ENCODE peak calls at places on chromosome 6, in four cellular contexts. One of them, this sample, is unnamed.

GRCh38 chr6:61977116-61977515 is 308.9 kb downstream of the KHDRBS2 start:
- DNase-seq in fibroblast of pulmonary artery: no peak
- DNase-seq in AG09309: no peak
- DNase-seq in CD8-positive, alpha-beta T cell: no peak
- DNase-seq in this sample: no peak

GRCh38 chr6:97702226-97702625 is 419.2 kb upstream of the MMS22L start:
- DNase-seq in fibroblast of pulmonary artery: no peak
- DNase-seq in AG09309: no peak
- DNase-seq in CD8-positive, alpha-beta T cell: no peak
- DNase-seq in this sample: no peak

GRCh38 chr6:80457044-80457933 is 350.8 kb downstream of the BCKDHB start:
- DNase-seq in fibroblast of pulmonary artery: peak; percentile 97
- DNase-seq in AG09309: peak; percentile 88
- DNase-seq in CD8-positive, alpha-beta T cell: no peak
- DNase-seq in this sample: peak; percentile 96

GRCh38 chr6:33609444-33610034 is 11.6 kb upstream of the ITPR3 start:
- DNase-seq in fibroblast of pulmonary artery: peak; percentile 56
- DNase-seq in AG09309: peak; percentile 57
- DNase-seq in CD8-positive, alpha-beta T cell: no peak
- DNase-seq in this sample: no peak

GRCh38 chr6:93663111-93663510 is 243.8 kb upstream of the EPHA7 start:
- DNase-seq in fibroblast of pulmonary artery: no peak
- DNase-seq in AG09309: no peak
- DNase-seq in CD8-positive, alpha-beta T cell: no peak
- DNase-seq in this sample: no peak

GRCh38 chr6:108592371-108593337 is 31.9 kb downstream of the FOXO3 start:
- DNase-seq in fibroblast of pulmonary artery: peak; percentile 46
- DNase-seq in AG09309: peak; percentile 79
- DNase-seq in CD8-positive, alpha-beta T cell: peak; percentile 42
- DNase-seq in this sample: peak; percentile 70

GRCh38 chr6:152459245-152459644 is 177.9 kb downstream of the SYNE1 start:
- DNase-seq in fibroblast of pulmonary artery: no peak
- DNase-seq in AG09309: no peak
- DNase-seq in CD8-positive, alpha-beta T cell: no peak
- DNase-seq in this sample: no peak

GRCh38 chr6:158999669-159000403 is at the start of gene RSPH3:
- DNase-seq in fibroblast of pulmonary artery: peak; percentile 93
- DNase-seq in AG09309: peak; percentile 55
- DNase-seq in CD8-positive, alpha-beta T cell: peak; percentile 87
- DNase-seq in this sample: peak; percentile 71

GRCh38 chr6:51893356-51893755 is 194.1 kb downstream of the PKHD1 start:
- DNase-seq in fibroblast of pulmonary artery: no peak
- DNase-seq in AG09309: no peak
- DNase-seq in CD8-positive, alpha-beta T cell: no peak
- DNase-seq in this sample: no peak

GRCh38 chr6:162230147-162230752 is 497.3 kb downstream of the PRKN start:
- DNase-seq in fibroblast of pulmonary artery: no peak
- DNase-seq in AG09309: no peak
- DNase-seq in CD8-positive, alpha-beta T cell: no peak
- DNase-seq in this sample: no peak

GRCh38 chr6:5997420-5998093 is 9.2 kb downstream of the NRN1 start:
- DNase-seq in fibroblast of pulmonary artery: no peak
- DNase-seq in AG09309: no peak
- DNase-seq in CD8-positive, alpha-beta T cell: no peak
- DNase-seq in this sample: no peak

GRCh38 chr6:5994234-5994998 is 12.3 kb downstream of the NRN1 start:
- DNase-seq in fibroblast of pulmonary artery: no peak
- DNase-seq in AG09309: no peak
- DNase-seq in CD8-positive, alpha-beta T cell: no peak
- DNase-seq in this sample: no peak

GRCh38 chr6:5996701-5997419 is 9.9 kb downstream of the NRN1 start:
- DNase-seq in fibroblast of pulmonary artery: peak; percentile 25
- DNase-seq in AG09309: no peak
- DNase-seq in CD8-positive, alpha-beta T cell: no peak
- DNase-seq in this sample: no peak

GRCh38 chr6:5994999-5995698 is 11.6 kb downstream of the NRN1 start:
- DNase-seq in fibroblast of pulmonary artery: no peak
- DNase-seq in AG09309: no peak
- DNase-seq in CD8-positive, alpha-beta T cell: no peak
- DNase-seq in this sample: no peak

GRCh38 chr6:5995705-5996686 is 10.7 kb downstream of the NRN1 start:
- DNase-seq in fibroblast of pulmonary artery: peak; percentile 11
- DNase-seq in AG09309: no peak
- DNase-seq in CD8-positive, alpha-beta T cell: no peak
- DNase-seq in this sample: no peak
- H3K4me3 ChIP-seq in fibroblast of pulmonary artery: peak overlapping the region; percentile 65
- H3K4me3 ChIP-seq in AG09309: peak overlapping the region; percentile 70
- H3K4me3 ChIP-seq in CD8-positive, alpha-beta T cell: peak overlapping the region; percentile 52
- H3K4me3 ChIP-seq in this sample: peak overlapping the region; percentile 73

GRCh38 chr6:83711958-83712357 is 3.1 kb upstream of the SNAP91 start:
- DNase-seq in fibroblast of pulmonary artery: no peak
- DNase-seq in AG09309: no peak
- DNase-seq in CD8-positive, alpha-beta T cell: no peak
- DNase-seq in this sample: no peak

GRCh38 chr6:83708970-83709747 is at the start of gene SNAP91:
- DNase-seq in fibroblast of pulmonary artery: peak; percentile 2
- DNase-seq in AG09309: no peak
- DNase-seq in CD8-positive, alpha-beta T cell: no peak
- DNase-seq in this sample: no peak

GRCh38 chr6:83708546-83708969 is 343 bp downstream of the SNAP91 start:
- DNase-seq in fibroblast of pulmonary artery: peak; percentile 4
- DNase-seq in AG09309: no peak
- DNase-seq in CD8-positive, alpha-beta T cell: no peak
- DNase-seq in this sample: no peak

GRCh38 chr6:83709748-83710050 is 798 bp upstream of the SNAP91 start:
- DNase-seq in fibroblast of pulmonary artery: no peak
- DNase-seq in AG09309: no peak
- DNase-seq in CD8-positive, alpha-beta T cell: no peak
- DNase-seq in this sample: no peak

DNA sequence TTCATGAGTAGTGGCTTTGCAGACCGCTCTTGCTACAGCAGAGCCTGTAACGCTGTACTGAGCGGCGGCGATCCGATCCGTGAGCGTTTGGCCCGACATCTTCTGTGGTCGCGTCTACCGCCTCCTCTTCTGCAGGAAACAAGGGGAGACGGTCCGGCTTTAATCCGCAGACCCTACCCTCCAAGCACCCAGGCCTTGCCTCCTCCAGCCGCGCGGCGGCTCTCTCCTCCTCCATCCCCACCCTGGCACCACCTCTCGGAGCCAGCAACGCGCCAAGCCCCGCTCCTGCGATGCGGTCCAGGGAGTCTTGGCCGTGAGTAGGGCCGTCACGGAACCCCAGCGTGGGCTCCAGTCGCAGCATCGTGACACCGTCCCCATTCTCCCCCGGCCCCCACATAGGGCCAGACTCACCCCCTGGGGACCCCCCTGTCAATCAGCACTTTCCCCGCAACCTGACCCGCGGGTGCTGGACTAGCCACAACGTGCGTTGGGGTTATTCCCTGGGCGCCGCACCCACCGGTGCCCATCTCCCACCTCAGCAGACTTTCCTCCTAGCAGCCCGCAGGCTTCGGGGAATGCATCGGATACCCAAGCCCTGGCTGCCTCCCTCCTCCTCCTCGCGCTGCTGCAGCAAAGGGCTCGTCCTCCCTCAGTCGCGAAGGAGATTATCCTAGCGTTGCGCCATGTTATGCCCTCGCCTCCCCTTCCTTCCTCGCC is 914 bp downstream of the SNAP91 start:
- DNase-seq in fibroblast of pulmonary artery: peak; percentile 3
- DNase-seq in AG09309: no peak
- DNase-seq in CD8-positive, alpha-beta T cell: no peak
- DNase-seq in this sample: no peak
- H3K4me3 ChIP-seq in fibroblast of pulmonary artery: peak overlapping the region; percentile 44
- H3K4me3 ChIP-seq in AG09309: peak overlapping the region; percentile 39
- H3K4me3 ChIP-seq in CD8-positive, alpha-beta T cell: no peak overlapping the region
- H3K4me3 ChIP-seq in this sample: peak overlapping the region; percentile 53

DNA sequence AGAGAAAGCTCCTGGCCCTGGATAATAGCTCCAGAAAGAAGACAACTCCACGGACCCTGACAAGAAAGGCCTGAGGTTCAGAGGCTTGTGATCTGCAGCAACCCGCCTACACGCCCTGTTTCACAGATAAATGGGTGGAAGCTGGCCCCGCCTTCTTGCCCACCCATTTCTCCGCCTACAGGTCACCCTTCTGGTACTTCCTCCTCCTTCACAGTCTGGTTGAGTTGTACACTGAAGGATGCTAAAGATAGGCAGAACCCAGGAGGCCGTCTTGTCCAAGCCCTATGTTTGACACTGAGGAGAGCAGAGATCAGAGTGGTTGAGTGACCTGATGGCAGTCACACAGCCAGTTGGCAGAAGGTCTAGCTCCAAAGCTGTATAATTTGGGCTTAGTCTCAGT is 34.2 kb upstream of the MDGA1 start:
- DNase-seq in fibroblast of pulmonary artery: no peak
- DNase-seq in AG09309: no peak
- DNase-seq in CD8-positive, alpha-beta T cell: peak; percentile 40
- DNase-seq in this sample: no peak
- H3K4me3 ChIP-seq in fibroblast of pulmonary artery: no peak overlapping the region
- H3K4me3 ChIP-seq in AG09309: no peak overlapping the region
- H3K4me3 ChIP-seq in CD8-positive, alpha-beta T cell: no peak overlapping the region
- H3K4me3 ChIP-seq in this sample: no peak overlapping the region

DNA sequence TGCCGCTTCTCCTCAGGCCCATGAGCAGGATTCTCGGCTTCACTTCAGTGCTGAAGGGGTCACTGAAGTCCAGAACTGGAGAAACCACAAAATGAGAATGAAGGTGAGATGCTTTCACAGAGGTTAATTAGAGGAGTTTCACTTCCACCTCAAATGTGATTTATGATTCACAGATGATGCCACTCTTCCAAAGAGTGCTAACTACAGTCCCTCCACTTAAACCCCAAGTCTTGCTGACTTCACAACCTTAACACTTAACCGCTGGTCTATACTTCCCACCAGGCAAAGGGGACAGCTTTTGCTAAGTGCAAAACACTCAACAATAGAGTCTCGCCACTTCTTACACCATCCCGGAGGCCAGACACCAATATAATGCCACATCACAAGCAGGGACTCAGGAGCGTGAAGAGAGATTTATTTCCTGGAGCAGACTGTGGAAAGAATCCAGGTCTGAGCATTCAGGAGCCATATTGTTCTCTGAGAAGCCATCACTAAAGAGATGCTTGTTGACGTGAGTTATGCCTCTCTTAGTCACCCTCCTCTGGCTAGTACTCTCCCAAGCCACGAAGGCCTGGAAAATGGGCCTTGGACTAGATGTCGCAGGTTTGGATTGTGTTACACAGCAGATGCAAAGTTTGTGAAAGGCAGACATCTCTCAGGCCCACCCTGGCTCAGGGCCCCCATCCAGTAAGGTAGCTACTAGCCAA is 24.4 kb downstream of the RRAGD start:
- DNase-seq in fibroblast of pulmonary artery: no peak
- DNase-seq in AG09309: no peak
- DNase-seq in CD8-positive, alpha-beta T cell: no peak
- DNase-seq in this sample: no peak
- H3K4me3 ChIP-seq in fibroblast of pulmonary artery: no peak overlapping the region
- H3K4me3 ChIP-seq in AG09309: no peak overlapping the region
- H3K4me3 ChIP-seq in CD8-positive, alpha-beta T cell: no peak overlapping the region
- H3K4me3 ChIP-seq in this sample: no peak overlapping the region

GRCh38 chr6:126107475-126108121 is 121.3 kb downstream of the TRMT11 start:
- DNase-seq in fibroblast of pulmonary artery: peak; percentile 11
- DNase-seq in AG09309: no peak
- DNase-seq in CD8-positive, alpha-beta T cell: no peak
- DNase-seq in this sample: no peak
- H3K4me3 ChIP-seq in fibroblast of pulmonary artery: no peak overlapping the region
- H3K4me3 ChIP-seq in AG09309: no peak overlapping the region
- H3K4me3 ChIP-seq in CD8-positive, alpha-beta T cell: no peak overlapping the region
- H3K4me3 ChIP-seq in this sample: no peak overlapping the region

GRCh38 chr6:122779672-122780066 is at the start of gene FABP7:
- DNase-seq in fibroblast of pulmonary artery: no peak
- DNase-seq in AG09309: no peak
- DNase-seq in CD8-positive, alpha-beta T cell: no peak
- DNase-seq in this sample: no peak
- H3K4me3 ChIP-seq in fibroblast of pulmonary artery: no peak within 1 kb of the TSS
- H3K4me3 ChIP-seq in AG09309: no peak within 1 kb of the TSS
- H3K4me3 ChIP-seq in CD8-positive, alpha-beta T cell: no peak within 1 kb of the TSS
- H3K4me3 ChIP-seq in this sample: no peak within 1 kb of the TSS

GRCh38 chr6:43076093-43076927 is at the start of gene PTK7:
- DNase-seq in fibroblast of pulmonary artery: peak; percentile 59
- DNase-seq in AG09309: no peak
- DNase-seq in CD8-positive, alpha-beta T cell: no peak
- DNase-seq in this sample: no peak
- H3K4me3 ChIP-seq in fibroblast of pulmonary artery: peak within 1 kb of the TSS; percentile 81
- H3K4me3 ChIP-seq in AG09309: peak within 1 kb of the TSS; percentile 69
- H3K4me3 ChIP-seq in CD8-positive, alpha-beta T cell: peak within 1 kb of the TSS; percentile 34
- H3K4me3 ChIP-seq in this sample: peak within 1 kb of the TSS; percentile 94

GRCh38 chr6:5697508-5697907 is 309.2 kb downstream of the NRN1 start:
- DNase-seq in fibroblast of pulmonary artery: no peak
- DNase-seq in AG09309: no peak
- DNase-seq in CD8-positive, alpha-beta T cell: no peak
- DNase-seq in this sample: no peak

GRCh38 chr6:5695260-5696245 is 311.2 kb downstream of the NRN1 start:
- DNase-seq in fibroblast of pulmonary artery: peak; percentile 27
- DNase-seq in AG09309: peak; percentile 87
- DNase-seq in CD8-positive, alpha-beta T cell: no peak
- DNase-seq in this sample: peak; percentile 64

GRCh38 chr6:5698318-5698717 is 308.4 kb downstream of the NRN1 start:
- DNase-seq in fibroblast of pulmonary artery: no peak
- DNase-seq in AG09309: no peak
- DNase-seq in CD8-positive, alpha-beta T cell: no peak
- DNase-seq in this sample: no peak

DNA sequence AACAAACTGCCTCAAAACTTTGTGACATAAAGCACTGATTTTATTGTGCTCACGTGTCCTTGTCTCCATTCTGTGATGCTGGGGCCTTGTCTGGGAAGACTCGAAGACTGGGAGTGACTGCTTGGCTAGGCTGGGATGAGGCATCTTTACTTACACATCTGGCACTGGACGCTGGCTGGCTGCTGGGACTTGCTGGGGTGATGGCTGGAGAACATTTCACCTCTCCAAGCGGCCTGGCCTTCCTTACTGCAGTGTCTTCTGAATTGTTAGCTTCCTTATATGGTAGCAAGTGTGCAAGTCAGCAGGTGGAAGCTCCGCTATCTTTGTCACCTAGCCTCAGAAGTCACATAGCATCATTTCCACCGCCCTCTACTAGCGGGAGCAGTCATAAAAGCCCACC is 313.1 kb downstream of the NRN1 start:
- DNase-seq in fibroblast of pulmonary artery: no peak
- DNase-seq in AG09309: no peak
- DNase-seq in CD8-positive, alpha-beta T cell: no peak
- DNase-seq in this sample: no peak
- H3K4me3 ChIP-seq in fibroblast of pulmonary artery: no peak overlapping the region
- H3K4me3 ChIP-seq in AG09309: no peak overlapping the region
- H3K4me3 ChIP-seq in CD8-positive, alpha-beta T cell: no peak overlapping the region
- H3K4me3 ChIP-seq in this sample: no peak overlapping the region

GRCh38 chr6:150598401-150598800 is 1.3 kb upstream of the PLEKHG1 start:
- DNase-seq in fibroblast of pulmonary artery: no peak
- DNase-seq in AG09309: no peak
- DNase-seq in CD8-positive, alpha-beta T cell: no peak
- DNase-seq in this sample: no peak
- H3K4me3 ChIP-seq in fibroblast of pulmonary artery: no peak overlapping the region
- H3K4me3 ChIP-seq in AG09309: no peak overlapping the region
- H3K4me3 ChIP-seq in CD8-positive, alpha-beta T cell: no peak overlapping the region
- H3K4me3 ChIP-seq in this sample: no peak overlapping the region

DNA sequence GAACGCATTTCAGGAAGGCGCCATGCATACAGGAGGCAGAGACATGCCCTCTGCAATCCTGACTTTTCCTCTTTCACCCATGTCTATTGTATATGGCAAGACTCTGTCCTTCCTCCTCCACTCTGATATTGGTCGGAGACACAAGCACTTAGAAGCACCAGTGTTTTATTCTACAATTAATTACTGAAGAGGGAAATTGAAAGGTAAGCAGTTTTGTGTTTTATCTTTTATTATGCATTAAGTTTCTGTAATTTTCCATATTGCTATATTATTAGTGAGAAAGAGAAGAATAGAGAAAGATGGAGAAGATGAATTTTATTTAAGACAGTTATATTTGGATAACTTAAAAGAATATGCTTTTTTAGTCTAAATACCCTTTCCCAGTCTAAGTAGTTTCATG is 13.5 kb downstream of the ARID1B start:
- DNase-seq in fibroblast of pulmonary artery: no peak
- DNase-seq in AG09309: no peak
- DNase-seq in CD8-positive, alpha-beta T cell: no peak
- DNase-seq in this sample: no peak
- H3K4me3 ChIP-seq in fibroblast of pulmonary artery: no peak overlapping the region
- H3K4me3 ChIP-seq in AG09309: no peak overlapping the region
- H3K4me3 ChIP-seq in CD8-positive, alpha-beta T cell: no peak overlapping the region
- H3K4me3 ChIP-seq in this sample: no peak overlapping the region